ENCODE peak calls at places on chromosomes 6 and 20, in eight cellular contexts. E, B, L, C, W, Y, X and U are unnamed samples.

GRCh38 chr6:148934534-148934933 is 187.7 kb downstream of the UST start:
- DNase-seq in E (no peak), B (no peak), L (no peak), C (no peak), W (no peak), Y (no peak), X (no peak), U (peak)

GRCh38 chr20:34526466-34526865 is 10.2 kb downstream of the DYNLRB1 start:
- DNase-seq in E (no peak), B (peak), L (no peak), C (no peak), W (no peak), Y (no peak), X (no peak), U (no peak)

GRCh38 chr20:24702501-24703283 is 233.3 kb downstream of the SYNDIG1 start:
- DNase-seq in E (no peak), B (no peak), L (no peak), C (no peak), W (no peak), Y (no peak), X (no peak), U (no peak)

GRCh38 chr6:45658958-45659357 is 281.2 kb upstream of the SUPT3H start:
- DNase-seq in E (no peak), B (peak), L (no peak), C (no peak), W (no peak), Y (no peak), X (no peak), U (no peak)

GRCh38 chr20:50335105-50335504 is 144.5 kb downstream of the CEBPB start:
- DNase-seq in E (peak), B (no peak), L (peak), C (peak), W (no peak), Y (no peak), X (no peak), U (no peak)

GRCh38 chr6:36702656-36703055 is 5.0 kb downstream of the RAB44 start:
- DNase-seq in E (no peak), B (peak), L (no peak), C (no peak), W (no peak), Y (no peak), X (no peak), U (no peak)

GRCh38 chr20:25310921-25311728 is 63.2 kb downstream of the PYGB start:
- DNase-seq in E (no peak), B (peak), L (no peak), C (no peak), W (no peak), Y (peak), X (no peak), U (no peak)

GRCh38 chr6:128208078-128208477 is 307.2 kb upstream of the THEMIS start:
- DNase-seq in E (no peak), B (no peak), L (no peak), C (no peak), W (no peak), Y (no peak), X (no peak), U (no peak)

GRCh38 chr6:158789115-158789917 is 29.9 kb downstream of the EZR start:
- DNase-seq in E (no peak), B (no peak), L (no peak), C (no peak), W (peak), Y (no peak), X (no peak), U (no peak)

GRCh38 chr20:54608039-54608745 is 132.8 kb downstream of the DOK5 start:
- DNase-seq in E (no peak), B (no peak), L (no peak), C (no peak), W (no peak), Y (no peak), X (no peak), U (no peak)

GRCh38 chr20:50221501-50222323 is 31.1 kb downstream of the CEBPB start:
- DNase-seq in E (no peak), B (no peak), L (no peak), C (no peak), W (no peak), Y (no peak), X (no peak), U (no peak)

GRCh38 chr6:141105481-141105880 is 1027.2 kb upstream of the GJE1 start:
- DNase-seq in E (no peak), B (no peak), L (peak), C (no peak), W (no peak), Y (no peak), X (no peak), U (no peak)

GRCh38 chr6:128520436-128521301 is at the start of gene PTPRK:
- DNase-seq in E (peak), B (peak), L (peak), C (peak), W (peak), Y (peak), X (peak), U (peak)

GRCh38 chr20:45993197-45993951 is 15.3 kb upstream of the MMP9 start:
- DNase-seq in E (peak), B (no peak), L (no peak), C (peak), W (no peak), Y (no peak), X (no peak), U (no peak)

GRCh38 chr6:62978920-62979319 is 232.3 kb upstream of the FKBP1C start:
- DNase-seq in E (no peak), B (no peak), L (no peak), C (no peak), W (no peak), Y (no peak), X (no peak), U (no peak)

GRCh38 chr20:58099956-58100730 is 128.3 kb downstream of the ANKRD60 start:
- DNase-seq in E (no peak), B (no peak), L (no peak), C (no peak), W (no peak), Y (no peak), X (no peak), U (no peak)

GRCh38 chr6:18207438-18207837 is 52.2 kb downstream of the KDM1B start:
- DNase-seq in E (no peak), B (no peak), L (no peak), C (no peak), W (no peak), Y (no peak), X (no peak), U (peak)

GRCh38 chr6:72911463-72912153 is 289.7 kb downstream of the KCNQ5 start:
- DNase-seq in E (no peak), B (no peak), L (no peak), C (no peak), W (no peak), Y (no peak), X (no peak), U (no peak)

GRCh38 chr20:4040283-4041179 is 25.2 kb upstream of the RNF24 start:
- DNase-seq in E (no peak), B (no peak), L (no peak), C (no peak), W (no peak), Y (no peak), X (no peak), U (no peak)

GRCh38 chr20:41232971-41233926 is 84.3 kb downstream of the ZHX3 start:
- DNase-seq in E (no peak), B (no peak), L (no peak), C (peak), W (no peak), Y (peak), X (no peak), U (no peak)

GRCh38 chr20:32583581-32584045 is 1.5 kb downstream of the NOL4L start:
- DNase-seq in E (no peak), B (no peak), L (peak), C (peak), W (peak), Y (no peak), X (no peak), U (no peak)

GRCh38 chr6:11810039-11810541 is 31.5 kb upstream of the ADTRP start:
- DNase-seq in E (peak), B (no peak), L (no peak), C (peak), W (no peak), Y (no peak), X (no peak), U (peak)

GRCh38 chr20:5548112-5548511 is 202.1 kb upstream of the SHLD1 start:
- DNase-seq in E (no peak), B (no peak), L (no peak), C (no peak), W (no peak), Y (no peak), X (no peak), U (no peak)

GRCh38 chr6:44064089-44064947 is 62.9 kb downstream of the MRPL14 start:
- DNase-seq in E (no peak), B (no peak), L (peak), C (peak), W (no peak), Y (peak), X (no peak), U (no peak)

GRCh38 chr6:101396552-101397173 is 3.2 kb downstream of the GRIK2 start:
- DNase-seq in E (no peak), B (no peak), L (peak), C (peak), W (no peak), Y (no peak), X (no peak), U (no peak)

GRCh38 chr6:167554854-167555253 is 230.0 kb downstream of the TTLL2 start:
- DNase-seq in E (no peak), B (peak), L (no peak), C (no peak), W (no peak), Y (no peak), X (no peak), U (no peak)

GRCh38 chr6:152572395-152573061 is 64.6 kb downstream of the SYNE1 start:
- DNase-seq in E (no peak), B (no peak), L (no peak), C (no peak), W (no peak), Y (no peak), X (no peak), U (no peak)

GRCh38 chr20:24819331-24819965 is 129.6 kb upstream of the CST7 start:
- DNase-seq in E (no peak), B (no peak), L (no peak), C (no peak), W (no peak), Y (no peak), X (no peak), U (no peak)

GRCh38 chr20:1336699-1337387 is 7.9 kb upstream of the SDCBP2 start:
- DNase-seq in E (peak), B (peak), L (no peak), C (no peak), W (no peak), Y (no peak), X (no peak), U (peak)

GRCh38 chr6:40965046-40965445 is 74.0 kb downstream of the UNC5CL start:
- DNase-seq in E (no peak), B (no peak), L (no peak), C (no peak), W (no peak), Y (no peak), X (no peak), U (no peak)

GRCh38 chr6:147161974-147162495 is 42.2 kb upstream of the STXBP5 start:
- DNase-seq in E (no peak), B (no peak), L (no peak), C (peak), W (no peak), Y (peak), X (no peak), U (no peak)

GRCh38 chr6:11852061-11852619 is 73.5 kb upstream of the ADTRP start:
- DNase-seq in E (no peak), B (no peak), L (peak), C (no peak), W (no peak), Y (no peak), X (no peak), U (no peak)

DNA sequence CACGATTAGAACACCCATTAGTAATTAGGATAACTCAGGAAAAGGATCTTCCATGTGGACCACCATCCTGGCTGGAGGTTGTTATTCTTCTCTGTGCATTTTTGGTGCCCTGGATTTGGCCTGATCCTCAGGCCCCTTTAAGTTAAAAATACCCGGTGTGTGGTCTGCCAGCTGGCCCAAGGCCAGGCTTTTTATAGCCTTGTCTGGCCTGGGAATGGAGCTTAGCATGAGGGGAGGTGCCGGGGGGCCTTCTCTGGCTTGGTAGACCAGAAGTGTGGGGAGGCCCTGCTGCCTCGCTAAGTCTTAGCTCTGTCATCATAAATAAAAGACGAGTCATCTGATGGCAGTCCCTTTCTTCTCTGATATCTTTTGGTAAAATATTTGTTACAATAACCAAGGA is 71.4 kb downstream of the ARID1B start:
- DNase-seq in E (no peak), B (no peak), L (peak), C (peak), W (no peak), Y (no peak), X (no peak), U (no peak)
- H3K27ac ChIP-seq in E (no peak), B (no peak), L (no peak), C (no peak), W (no peak), Y (no peak), X (no peak), U (no peak)

GRCh38 chr6:39240155-39240757 is 11.0 kb upstream of the KCNK5 start:
- DNase-seq in E (no peak), B (no peak), L (no peak), C (no peak), W (no peak), Y (no peak), X (no peak), U (no peak)
- H3K27ac ChIP-seq in E (no peak), B (peak), L (no peak), C (no peak), W (no peak), Y (no peak), X (no peak), U (no peak)

GRCh38 chr6:133919362-133919761 is 30.4 kb downstream of the TCF21 start:
- DNase-seq in E (no peak), B (no peak), L (no peak), C (no peak), W (no peak), Y (no peak), X (no peak), U (no peak)

GRCh38 chr6:133916650-133917151 is 27.8 kb downstream of the TCF21 start:
- DNase-seq in E (peak), B (peak), L (peak), C (peak), W (peak), Y (peak), X (peak), U (peak)

GRCh38 chr6:133921249-133921859 is 31.7 kb upstream of the TBPL1 start:
- DNase-seq in E (peak), B (no peak), L (peak), C (peak), W (peak), Y (peak), X (peak), U (peak)

GRCh38 chr6:133918208-133918930 is 29.5 kb downstream of the TCF21 start:
- DNase-seq in E (no peak), B (no peak), L (no peak), C (no peak), W (no peak), Y (no peak), X (no peak), U (no peak)

GRCh38 chr6:133917781-133918180 is 28.9 kb downstream of the TCF21 start:
- DNase-seq in E (no peak), B (no peak), L (no peak), C (no peak), W (no peak), Y (no peak), X (no peak), U (no peak)
- H3K27ac ChIP-seq in E (no peak), B (no peak), L (no peak), C (no peak), W (no peak), Y (no peak), X (no peak), U (no peak)

DNA sequence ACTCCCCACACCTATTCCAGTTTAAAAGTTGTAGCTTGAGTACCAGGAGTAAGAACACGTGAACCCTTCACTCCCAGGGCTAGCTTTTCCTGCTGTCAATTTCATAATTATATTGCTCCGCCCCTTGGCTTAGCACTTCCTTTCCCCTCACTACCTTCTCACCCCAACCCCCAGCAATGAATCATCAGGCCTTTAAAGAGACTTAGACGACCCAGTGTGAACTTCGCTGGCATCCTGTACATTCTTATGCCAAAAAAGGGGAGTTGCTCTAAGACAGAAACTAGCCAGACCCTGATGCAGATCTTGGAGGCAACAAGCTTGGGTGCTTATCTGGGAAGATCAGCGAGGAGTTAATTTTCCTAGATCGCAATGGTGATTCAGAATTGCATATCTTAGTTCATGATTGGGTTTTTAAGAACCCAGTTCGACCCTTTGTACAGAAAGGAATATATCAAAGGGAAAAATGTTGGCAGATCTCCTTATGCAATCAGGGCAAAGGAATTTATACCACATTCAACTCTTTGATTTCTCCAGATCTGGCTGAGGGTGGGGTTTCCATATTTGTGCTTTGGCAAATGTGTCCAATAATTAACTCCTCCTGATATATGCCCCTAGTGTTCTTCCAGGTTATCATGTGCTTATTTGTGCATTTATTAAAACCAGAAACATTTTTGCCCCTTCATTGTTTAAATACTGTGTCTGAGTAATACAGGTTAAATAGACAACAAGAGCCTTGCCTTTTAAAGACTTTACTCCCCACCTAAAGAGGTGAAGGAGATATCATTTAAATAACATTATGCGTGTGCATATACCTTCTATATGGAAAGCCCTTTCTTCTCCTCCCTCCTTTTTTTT is 8.1 kb upstream of the ATXN1 start:
- DNase-seq in E (no peak), B (no peak), L (no peak), C (peak), W (peak), Y (no peak), X (no peak), U (no peak)
- H3K27ac ChIP-seq in E (peak), B (peak), L (no peak), C (no peak), W (no peak), Y (peak), X (peak), U (no peak)

DNA sequence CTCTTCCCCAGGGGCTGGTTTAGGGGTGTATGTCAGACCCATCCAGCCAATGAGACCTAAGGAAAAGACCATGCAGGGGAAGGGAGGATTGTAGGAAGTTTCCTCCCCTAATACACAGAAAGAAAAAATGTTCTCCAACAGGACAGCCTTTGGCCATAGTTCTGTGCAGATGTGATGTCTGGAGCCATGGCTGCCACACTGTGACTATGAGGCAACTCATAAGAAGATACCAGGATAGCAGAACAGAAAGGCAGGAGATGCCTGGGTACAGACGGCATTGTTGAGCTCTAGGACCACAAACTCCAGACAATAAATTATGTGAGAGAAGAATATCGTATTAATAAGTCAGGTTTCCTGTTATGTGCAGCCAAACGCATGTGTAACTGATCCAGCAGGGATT is 156.7 kb downstream of the PREX1 start:
- DNase-seq in E (no peak), B (no peak), L (no peak), C (no peak), W (no peak), Y (no peak), X (no peak), U (no peak)
- H3K27ac ChIP-seq in E (no peak), B (no peak), L (no peak), C (no peak), W (no peak), Y (no peak), X (no peak), U (peak)

GRCh38 chr6:135830452-135830851 is 21.0 kb upstream of the PDE7B start:
- DNase-seq in E (no peak), B (no peak), L (no peak), C (no peak), W (no peak), Y (peak), X (no peak), U (no peak)

GRCh38 chr6:135820340-135820739 is 31.2 kb upstream of the PDE7B start:
- DNase-seq in E (no peak), B (no peak), L (no peak), C (no peak), W (no peak), Y (no peak), X (no peak), U (no peak)

GRCh38 chr6:135830971-135831370 is 20.5 kb upstream of the PDE7B start:
- DNase-seq in E (no peak), B (no peak), L (no peak), C (no peak), W (no peak), Y (no peak), X (no peak), U (no peak)

GRCh38 chr6:135832186-135832585 is 19.3 kb upstream of the PDE7B start:
- DNase-seq in E (no peak), B (no peak), L (no peak), C (no peak), W (no peak), Y (no peak), X (no peak), U (no peak)

DNA sequence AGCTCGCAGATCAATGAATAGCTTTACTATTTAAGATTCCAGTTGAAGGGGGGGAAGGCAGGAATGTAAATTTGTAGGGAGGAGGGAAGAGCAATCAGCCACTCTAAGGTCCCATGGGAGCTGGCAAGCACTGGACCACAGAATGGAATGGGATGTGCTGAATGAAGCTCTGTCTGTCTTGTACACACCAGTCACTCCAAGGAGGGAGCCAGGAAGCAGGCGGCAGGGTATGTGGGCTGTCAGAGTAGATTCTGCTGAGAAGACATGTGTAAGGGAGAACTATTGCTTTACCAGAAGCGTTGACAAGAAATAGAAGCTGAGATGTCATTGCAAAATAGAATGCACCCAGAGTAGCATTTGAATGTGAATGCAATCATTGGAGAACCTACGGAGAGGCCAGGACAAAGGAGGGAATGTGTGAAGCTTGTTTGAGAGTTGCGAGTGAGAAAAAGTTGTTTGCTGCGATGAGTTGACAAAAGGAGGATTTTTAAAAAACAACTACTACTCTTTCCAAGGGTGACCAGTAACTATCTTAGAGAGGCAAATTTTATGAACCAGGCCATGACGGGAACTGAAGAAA is 25.2 kb upstream of the PDE7B start:
- DNase-seq in E (no peak), B (no peak), L (peak), C (no peak), W (no peak), Y (no peak), X (no peak), U (no peak)
- H3K27ac ChIP-seq in E (no peak), B (no peak), L (no peak), C (no peak), W (no peak), Y (no peak), X (no peak), U (no peak)

GRCh38 chr6:135102191-135102590 is 47.6 kb upstream of the HBS1L start:
- DNase-seq in E (no peak), B (no peak), L (no peak), C (no peak), W (no peak), Y (no peak), X (no peak), U (no peak)
- H3K27ac ChIP-seq in E (no peak), B (no peak), L (no peak), C (no peak), W (no peak), Y (no peak), X (no peak), U (no peak)

GRCh38 chr6:14117158-14118090 is at the start of gene CD83:
- DNase-seq in E (peak), B (no peak), L (peak), C (peak), W (peak), Y (no peak), X (peak), U (peak)
- H3K27ac ChIP-seq in E (peak), B (no peak), L (no peak), C (no peak), W (peak), Y (no peak), X (no peak), U (peak)